ENCODE peak calls at places on chromosomes 13 and 19, in nine cellular contexts. One of them, this sample, is unnamed.

GRCh38 chr13:20439261-20439660 is 86.4 kb downstream of the CRYL1 start:
- DNase-seq in GM23338: no peak
- DNase-seq in SK-N-SH: no peak
- DNase-seq in MM.1S: no peak
- DNase-seq in PC-3: no peak
- DNase-seq in hepatocyte: no peak
- DNase-seq in OCI-LY7: no peak
- DNase-seq in HCT116: no peak
- DNase-seq in neural progenitor cell: no peak
- DNase-seq in this sample: peak

GRCh38 chr19:37935341-37935740 is 28.3 kb downstream of the SIPA1L3 start:
- DNase-seq in HCT116: no peak
- DNase-seq in GM23338: no peak
- DNase-seq in PC-3: no peak
- DNase-seq in MM.1S: no peak
- DNase-seq in OCI-LY7: no peak
- DNase-seq in neural progenitor cell: no peak
- DNase-seq in SK-N-SH: no peak
- DNase-seq in hepatocyte: no peak
- DNase-seq in this sample: no peak

GRCh38 chr13:114282143-114282685 is 813 bp downstream of the UPF3A start:
- DNase-seq in SK-N-SH: peak
- DNase-seq in HCT116: no peak
- DNase-seq in neural progenitor cell: peak
- DNase-seq in hepatocyte: peak
- DNase-seq in OCI-LY7: peak
- DNase-seq in PC-3: peak
- DNase-seq in GM23338: peak
- DNase-seq in MM.1S: peak
- DNase-seq in this sample: peak

GRCh38 chr13:21176982-21177284 is 475 bp downstream of the MRPL57 start:
- DNase-seq in OCI-LY7: no peak
- DNase-seq in hepatocyte: no peak
- DNase-seq in PC-3: no peak
- DNase-seq in HCT116: no peak
- DNase-seq in GM23338: no peak
- DNase-seq in SK-N-SH: no peak
- DNase-seq in neural progenitor cell: no peak
- DNase-seq in MM.1S: no peak
- DNase-seq in this sample: no peak

GRCh38 chr19:14006766-14007562 is 844 bp upstream of the RFX1 start:
- DNase-seq in MM.1S: no peak
- DNase-seq in HCT116: no peak
- DNase-seq in PC-3: no peak
- DNase-seq in OCI-LY7: no peak
- DNase-seq in GM23338: peak
- DNase-seq in SK-N-SH: peak
- DNase-seq in hepatocyte: peak
- DNase-seq in neural progenitor cell: no peak
- DNase-seq in this sample: no peak

GRCh38 chr19:34773555-34773864 is 495 bp upstream of the ZNF599 start:
- DNase-seq in GM23338: no peak
- DNase-seq in PC-3: no peak
- DNase-seq in hepatocyte: no peak
- DNase-seq in HCT116: no peak
- DNase-seq in SK-N-SH: no peak
- DNase-seq in neural progenitor cell: no peak
- DNase-seq in MM.1S: no peak
- DNase-seq in OCI-LY7: no peak
- DNase-seq in this sample: no peak

GRCh38 chr19:40889366-40889765 is 7.3 kb upstream of the CYP2A7 start:
- DNase-seq in neural progenitor cell: no peak
- DNase-seq in GM23338: no peak
- DNase-seq in HCT116: no peak
- DNase-seq in SK-N-SH: no peak
- DNase-seq in hepatocyte: no peak
- DNase-seq in MM.1S: no peak
- DNase-seq in OCI-LY7: no peak
- DNase-seq in PC-3: no peak
- DNase-seq in this sample: peak

GRCh38 chr13:113029487-113030258 is 60.7 kb downstream of the MCF2L start:
- DNase-seq in hepatocyte: peak
- DNase-seq in GM23338: peak
- DNase-seq in SK-N-SH: peak
- DNase-seq in neural progenitor cell: peak
- DNase-seq in OCI-LY7: peak
- DNase-seq in HCT116: no peak
- DNase-seq in MM.1S: peak
- DNase-seq in PC-3: peak
- DNase-seq in this sample: peak

GRCh38 chr19:2798733-2799132 is 13.4 kb downstream of the THOP1 start:
- DNase-seq in SK-N-SH: no peak
- DNase-seq in PC-3: peak
- DNase-seq in OCI-LY7: no peak
- DNase-seq in MM.1S: no peak
- DNase-seq in GM23338: no peak
- DNase-seq in HCT116: no peak
- DNase-seq in neural progenitor cell: no peak
- DNase-seq in hepatocyte: no peak
- DNase-seq in this sample: peak

GRCh38 chr19:29714953-29715694 is at the start of gene C19orf12:
- DNase-seq in SK-N-SH: peak
- DNase-seq in OCI-LY7: peak
- DNase-seq in GM23338: peak
- DNase-seq in hepatocyte: peak
- DNase-seq in MM.1S: peak
- DNase-seq in neural progenitor cell: peak
- DNase-seq in PC-3: peak
- DNase-seq in HCT116: no peak
- DNase-seq in this sample: peak

GRCh38 chr13:78679329-78679728 is 20.4 kb upstream of the OBI1 start:
- DNase-seq in GM23338: no peak
- DNase-seq in MM.1S: no peak
- DNase-seq in HCT116: no peak
- DNase-seq in hepatocyte: no peak
- DNase-seq in PC-3: no peak
- DNase-seq in SK-N-SH: no peak
- DNase-seq in neural progenitor cell: no peak
- DNase-seq in OCI-LY7: no peak
- DNase-seq in this sample: no peak
- TF ChIP-seq EZH2phosphoT487 in GM23338: no peak
- TF ChIP-seq EZH2phosphoT487 in MM.1S: no peak
- TF ChIP-seq EZH2phosphoT487 in HCT116: no peak
- TF ChIP-seq EZH2phosphoT487 in hepatocyte: no peak
- TF ChIP-seq EZH2phosphoT487 in PC-3: no peak
- TF ChIP-seq EZH2phosphoT487 in SK-N-SH: no peak
- TF ChIP-seq EZH2phosphoT487 in neural progenitor cell: no peak
- TF ChIP-seq EZH2phosphoT487 in OCI-LY7: no peak
- TF ChIP-seq EZH2phosphoT487 in this sample: no peak

GRCh38 chr13:53782400-53783030 is 753.9 kb downstream of the OLFM4 start:
- DNase-seq in OCI-LY7: peak
- DNase-seq in GM23338: peak
- DNase-seq in PC-3: peak
- DNase-seq in HCT116: no peak
- DNase-seq in neural progenitor cell: peak
- DNase-seq in MM.1S: peak
- DNase-seq in SK-N-SH: peak
- DNase-seq in hepatocyte: peak
- DNase-seq in this sample: peak
- TF ChIP-seq EZH2phosphoT487 in OCI-LY7: no peak
- TF ChIP-seq EZH2phosphoT487 in GM23338: no peak
- TF ChIP-seq EZH2phosphoT487 in PC-3: no peak
- TF ChIP-seq EZH2phosphoT487 in HCT116: no peak
- TF ChIP-seq EZH2phosphoT487 in neural progenitor cell: no peak
- TF ChIP-seq EZH2phosphoT487 in MM.1S: no peak
- TF ChIP-seq EZH2phosphoT487 in SK-N-SH: no peak
- TF ChIP-seq EZH2phosphoT487 in hepatocyte: no peak
- TF ChIP-seq EZH2phosphoT487 in this sample: no peak

DNA sequence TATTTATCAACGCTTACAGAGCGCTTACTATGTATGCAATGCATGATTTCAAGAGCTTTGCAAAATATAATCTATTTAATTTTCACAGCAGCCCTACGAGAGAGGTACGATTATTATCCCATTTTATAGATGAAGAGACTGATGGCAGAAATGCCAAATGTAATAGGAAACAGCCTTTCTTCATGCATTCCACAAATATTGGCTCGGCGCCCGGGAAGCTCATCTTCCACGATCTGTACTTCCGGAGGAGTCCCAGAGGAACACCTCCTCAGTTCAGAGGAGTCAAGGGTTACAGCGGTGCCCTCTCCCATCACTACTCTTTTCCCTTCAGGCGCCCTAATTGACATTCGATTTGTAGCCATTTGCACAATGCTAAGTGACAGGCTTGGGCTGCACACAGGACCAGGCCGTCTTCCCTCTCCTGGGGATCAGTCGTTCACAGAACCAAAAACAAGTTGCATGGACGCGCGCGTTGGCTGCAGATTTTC is 1.1 kb upstream of the ARHGAP35 start:
- DNase-seq in neural progenitor cell: no peak
- DNase-seq in MM.1S: no peak
- DNase-seq in GM23338: no peak
- DNase-seq in SK-N-SH: peak
- DNase-seq in HCT116: no peak
- DNase-seq in hepatocyte: peak
- DNase-seq in OCI-LY7: no peak
- DNase-seq in PC-3: peak
- DNase-seq in this sample: peak
- TF ChIP-seq EZH2phosphoT487 in neural progenitor cell: no peak
- TF ChIP-seq EZH2phosphoT487 in MM.1S: no peak
- TF ChIP-seq EZH2phosphoT487 in GM23338: no peak
- TF ChIP-seq EZH2phosphoT487 in SK-N-SH: no peak
- TF ChIP-seq EZH2phosphoT487 in HCT116: no peak
- TF ChIP-seq EZH2phosphoT487 in hepatocyte: no peak
- TF ChIP-seq EZH2phosphoT487 in OCI-LY7: no peak
- TF ChIP-seq EZH2phosphoT487 in PC-3: no peak
- TF ChIP-seq EZH2phosphoT487 in this sample: no peak

DNA sequence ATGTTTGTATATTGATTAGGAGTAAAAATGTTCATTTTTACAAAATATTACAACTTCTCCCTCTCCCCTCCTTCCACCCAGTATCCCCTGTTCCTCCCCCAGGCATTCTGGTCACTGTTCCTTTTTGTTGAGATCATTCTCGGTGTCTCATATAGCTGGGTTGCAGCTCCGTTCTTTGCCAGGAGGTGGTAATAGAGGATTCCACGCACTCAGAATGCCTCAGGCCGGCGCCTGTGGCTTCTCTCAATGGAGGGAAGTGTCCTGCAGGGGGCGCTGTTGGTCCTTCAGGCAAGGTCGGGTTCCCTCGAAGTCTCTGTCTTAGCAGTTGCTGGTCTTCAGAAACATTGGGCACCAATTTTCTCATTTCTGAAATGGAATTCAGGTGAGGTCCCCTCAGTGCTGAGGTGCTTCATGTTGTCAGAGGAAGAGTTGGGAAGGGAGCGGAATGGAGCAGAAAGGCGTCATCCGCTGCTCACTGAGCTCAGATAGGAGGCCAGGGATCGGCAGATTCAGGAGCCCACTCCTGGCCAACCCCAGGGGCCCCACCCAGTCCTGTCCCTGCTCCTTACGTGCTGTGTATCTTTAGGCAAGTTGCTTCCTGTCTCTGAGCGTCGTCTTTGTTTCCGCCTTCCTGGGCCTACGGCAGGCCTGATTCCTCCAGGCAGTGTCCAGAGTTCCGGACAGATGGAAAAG is 10.3 kb upstream of the GARIN5A start:
- DNase-seq in OCI-LY7: peak
- DNase-seq in SK-N-SH: peak
- DNase-seq in MM.1S: peak
- DNase-seq in GM23338: peak
- DNase-seq in PC-3: peak
- DNase-seq in neural progenitor cell: peak
- DNase-seq in hepatocyte: no peak
- DNase-seq in HCT116: peak
- DNase-seq in this sample: peak
- TF ChIP-seq EZH2phosphoT487 in OCI-LY7: no peak
- TF ChIP-seq EZH2phosphoT487 in SK-N-SH: no peak
- TF ChIP-seq EZH2phosphoT487 in MM.1S: no peak
- TF ChIP-seq EZH2phosphoT487 in GM23338: no peak
- TF ChIP-seq EZH2phosphoT487 in PC-3: no peak
- TF ChIP-seq EZH2phosphoT487 in neural progenitor cell: no peak
- TF ChIP-seq EZH2phosphoT487 in hepatocyte: no peak
- TF ChIP-seq EZH2phosphoT487 in HCT116: no peak
- TF ChIP-seq EZH2phosphoT487 in this sample: no peak

DNA sequence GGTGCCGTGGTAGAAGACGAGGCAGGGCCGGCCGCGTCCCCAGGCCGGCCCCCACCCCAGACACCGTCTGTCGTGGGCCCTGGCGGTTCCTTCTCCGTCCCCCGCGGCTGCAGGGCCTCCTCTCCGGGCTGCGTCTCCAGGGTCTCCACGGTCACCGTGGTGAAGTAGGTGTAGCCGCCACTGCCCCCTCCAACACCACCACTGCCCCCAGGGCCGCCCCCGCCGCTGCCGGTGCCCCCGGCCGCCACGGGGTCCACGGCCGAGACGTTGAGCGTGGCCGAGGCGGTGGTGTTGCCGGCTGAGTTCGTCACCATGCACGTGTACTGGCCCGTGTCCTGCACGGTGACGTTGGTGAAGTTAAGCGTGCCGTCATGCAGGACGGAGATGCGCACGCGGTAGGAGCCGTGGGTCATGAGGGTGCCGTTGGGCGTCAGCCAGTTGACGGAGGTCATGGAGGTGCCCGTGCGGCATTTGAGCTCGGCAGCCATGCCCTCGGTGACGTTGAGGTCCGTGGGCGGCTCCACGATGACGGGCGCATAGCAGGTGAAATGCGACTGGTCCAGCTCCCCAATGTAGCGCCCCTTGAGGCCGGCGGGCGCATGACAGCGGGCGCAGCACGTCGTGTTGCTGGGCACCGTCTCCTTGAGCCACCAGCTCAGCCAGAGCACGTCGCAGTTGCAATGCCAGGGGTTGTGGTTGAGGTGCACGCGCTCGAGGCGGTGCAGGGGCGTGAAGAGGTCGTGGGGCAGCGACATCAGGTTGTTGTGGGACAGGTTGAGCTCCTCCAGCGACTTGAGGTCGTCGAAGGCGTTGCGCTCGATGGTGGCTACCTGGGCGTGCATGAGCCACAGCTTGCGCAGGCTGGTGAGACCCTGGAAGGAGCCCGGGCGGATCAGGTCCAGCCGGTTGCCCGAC is 4.6 kb upstream of the ASPDH start:
- DNase-seq in PC-3: no peak
- DNase-seq in MM.1S: no peak
- DNase-seq in SK-N-SH: no peak
- DNase-seq in OCI-LY7: no peak
- DNase-seq in neural progenitor cell: no peak
- DNase-seq in hepatocyte: no peak
- DNase-seq in HCT116: no peak
- DNase-seq in GM23338: peak
- DNase-seq in this sample: no peak
- TF ChIP-seq EZH2phosphoT487 in PC-3: no peak
- TF ChIP-seq EZH2phosphoT487 in MM.1S: no peak
- TF ChIP-seq EZH2phosphoT487 in SK-N-SH: no peak
- TF ChIP-seq EZH2phosphoT487 in OCI-LY7: no peak
- TF ChIP-seq EZH2phosphoT487 in neural progenitor cell: no peak
- TF ChIP-seq EZH2phosphoT487 in hepatocyte: no peak
- TF ChIP-seq EZH2phosphoT487 in HCT116: no peak
- TF ChIP-seq EZH2phosphoT487 in GM23338: no peak
- TF ChIP-seq EZH2phosphoT487 in this sample: no peak

This sample was measured in GM23248.